ENCODE peak calls at places on chromosomes 6 and 20, in five cellular contexts. One of them, this sample, is unnamed.

GRCh38 chr6:133761706-133762105 is 127.2 kb upstream of the TCF21 start:
- DNase-seq in T-helper 1 cell: no peak
- DNase-seq in cardiac muscle cell: peak
- DNase-seq in left cardiac atrium: no peak
- DNase-seq in HS-5: no peak
- DNase-seq in this sample: no peak

GRCh38 chr6:20411544-20411943 is 9.9 kb downstream of the E2F3 start:
- DNase-seq in T-helper 1 cell: no peak
- DNase-seq in cardiac muscle cell: no peak
- DNase-seq in left cardiac atrium: no peak
- DNase-seq in HS-5: no peak
- DNase-seq in this sample: no peak

GRCh38 chr6:14396826-14397517 is 279.4 kb downstream of the CD83 start:
- DNase-seq in T-helper 1 cell: no peak
- DNase-seq in cardiac muscle cell: peak
- DNase-seq in left cardiac atrium: no peak
- DNase-seq in HS-5: no peak
- DNase-seq in this sample: peak

GRCh38 chr6:112298816-112299281 is 44.5 kb upstream of the LAMA4 start:
- DNase-seq in T-helper 1 cell: no peak
- DNase-seq in cardiac muscle cell: peak
- DNase-seq in left cardiac atrium: no peak
- DNase-seq in HS-5: peak
- DNase-seq in this sample: no peak

GRCh38 chr6:21808045-21808470 is 214.5 kb downstream of the SOX4 start:
- DNase-seq in T-helper 1 cell: no peak
- DNase-seq in cardiac muscle cell: peak
- DNase-seq in left cardiac atrium: peak
- DNase-seq in HS-5: peak
- DNase-seq in this sample: no peak

GRCh38 chr6:147881432-147881831 is 372.9 kb downstream of the SAMD5 start:
- DNase-seq in T-helper 1 cell: no peak
- DNase-seq in cardiac muscle cell: no peak
- DNase-seq in left cardiac atrium: no peak
- DNase-seq in HS-5: no peak
- DNase-seq in this sample: no peak

GRCh38 chr20:44849712-44850111 is 35.8 kb upstream of the YWHAB start:
- DNase-seq in T-helper 1 cell: no peak
- DNase-seq in cardiac muscle cell: no peak
- DNase-seq in left cardiac atrium: no peak
- DNase-seq in HS-5: no peak
- DNase-seq in this sample: no peak

GRCh38 chr6:53325785-53326184 is 23.0 kb downstream of the ELOVL5 start:
- DNase-seq in T-helper 1 cell: no peak
- DNase-seq in cardiac muscle cell: no peak
- DNase-seq in left cardiac atrium: no peak
- DNase-seq in HS-5: no peak
- DNase-seq in this sample: no peak

GRCh38 chr20:6829510-6830116 is 62.1 kb downstream of the BMP2 start:
- DNase-seq in T-helper 1 cell: no peak
- DNase-seq in cardiac muscle cell: peak
- DNase-seq in left cardiac atrium: no peak
- DNase-seq in HS-5: no peak
- DNase-seq in this sample: no peak

GRCh38 chr6:169072127-169073042 is 181.3 kb downstream of the THBS2 start:
- DNase-seq in T-helper 1 cell: no peak
- DNase-seq in cardiac muscle cell: no peak
- DNase-seq in left cardiac atrium: no peak
- DNase-seq in HS-5: no peak
- DNase-seq in this sample: no peak

GRCh38 chr6:2244261-2245102 is 923 bp downstream of the GMDS start:
- DNase-seq in T-helper 1 cell: no peak
- DNase-seq in cardiac muscle cell: peak
- DNase-seq in left cardiac atrium: no peak
- DNase-seq in HS-5: no peak
- DNase-seq in this sample: peak

GRCh38 chr6:24642061-24642460 is 3.9 kb downstream of the KIAA0319 start:
- DNase-seq in T-helper 1 cell: no peak
- DNase-seq in cardiac muscle cell: no peak
- DNase-seq in left cardiac atrium: no peak
- DNase-seq in HS-5: no peak
- DNase-seq in this sample: no peak

GRCh38 chr6:111011360-111012142 is 29.7 kb downstream of the RPF2 start:
- DNase-seq in T-helper 1 cell: no peak
- DNase-seq in cardiac muscle cell: peak
- DNase-seq in left cardiac atrium: no peak
- DNase-seq in HS-5: peak
- DNase-seq in this sample: peak

GRCh38 chr20:6142348-6142993 is 19.6 kb upstream of the FERMT1 start:
- DNase-seq in T-helper 1 cell: peak
- DNase-seq in cardiac muscle cell: peak
- DNase-seq in left cardiac atrium: peak
- DNase-seq in HS-5: no peak
- DNase-seq in this sample: peak

GRCh38 chr6:66913657-66914056 is 1206.6 kb upstream of the EYS start:
- DNase-seq in T-helper 1 cell: no peak
- DNase-seq in cardiac muscle cell: no peak
- DNase-seq in left cardiac atrium: no peak
- DNase-seq in HS-5: no peak
- DNase-seq in this sample: no peak

GRCh38 chr6:153130515-153131036 is 506 bp downstream of the RGS17 start:
- DNase-seq in T-helper 1 cell: no peak
- DNase-seq in cardiac muscle cell: no peak
- DNase-seq in left cardiac atrium: no peak
- DNase-seq in HS-5: no peak
- DNase-seq in this sample: no peak

GRCh38 chr20:23889775-23890187 is 10.2 kb upstream of the CST5 start:
- DNase-seq in T-helper 1 cell: peak
- DNase-seq in cardiac muscle cell: peak
- DNase-seq in left cardiac atrium: peak
- DNase-seq in HS-5: peak
- DNase-seq in this sample: peak

GRCh38 chr20:63223121-63223825 is 7.3 kb upstream of the YTHDF1 start:
- DNase-seq in T-helper 1 cell: peak
- DNase-seq in cardiac muscle cell: peak
- DNase-seq in left cardiac atrium: no peak
- DNase-seq in HS-5: no peak
- DNase-seq in this sample: peak

GRCh38 chr6:56984374-56984773 is 29.5 kb downstream of the BEND6 start:
- DNase-seq in T-helper 1 cell: no peak
- DNase-seq in cardiac muscle cell: peak
- DNase-seq in left cardiac atrium: no peak
- DNase-seq in HS-5: no peak
- DNase-seq in this sample: no peak

GRCh38 chr6:43070028-43070632 is 6.0 kb upstream of the PTK7 start:
- DNase-seq in T-helper 1 cell: no peak
- DNase-seq in cardiac muscle cell: peak
- DNase-seq in left cardiac atrium: no peak
- DNase-seq in HS-5: no peak
- DNase-seq in this sample: peak

GRCh38 chr6:2796884-2797283 is 31.7 kb downstream of the WRNIP1 start:
- DNase-seq in T-helper 1 cell: no peak
- DNase-seq in cardiac muscle cell: no peak
- DNase-seq in left cardiac atrium: no peak
- DNase-seq in HS-5: no peak
- DNase-seq in this sample: no peak

GRCh38 chr20:1671891-1672669 is 14.5 kb upstream of the SIRPG start:
- DNase-seq in T-helper 1 cell: no peak
- DNase-seq in cardiac muscle cell: no peak
- DNase-seq in left cardiac atrium: no peak
- DNase-seq in HS-5: no peak
- DNase-seq in this sample: no peak